ENCODE peak calls at places on chromosome 5, in five cellular contexts. Q, R, D, G and W are unnamed samples.

GRCh38 chr5:65480306-65480865 is 1.3 kb downstream of the ADAMTS6 start:
- DNase-seq in Q (peak), R (peak), D (no peak), G (peak), W (peak)

GRCh38 chr5:40798012-40798855 is at the start of gene PRKAA1:
- DNase-seq in Q (peak), R (peak), D (peak), G (peak), W (peak)

GRCh38 chr5:72552041-72552557 is 44.9 kb upstream of the ZNF366 start:
- DNase-seq in Q (no peak), R (peak), D (no peak), G (peak), W (peak)

GRCh38 chr5:56264417-56265025 is 31.4 kb upstream of the ANKRD55 start:
- DNase-seq in Q (no peak), R (peak), D (peak), G (no peak), W (no peak)

GRCh38 chr5:135106610-135107009 is 72.6 kb upstream of the PITX1 start:
- DNase-seq in Q (no peak), R (no peak), D (no peak), G (no peak), W (no peak)

GRCh38 chr5:41368158-41368557 is 142.2 kb downstream of the PLCXD3 start:
- DNase-seq in Q (no peak), R (no peak), D (no peak), G (no peak), W (no peak)

GRCh38 chr5:16626696-16627264 is 10.0 kb upstream of the RETREG1 start:
- DNase-seq in Q (no peak), R (no peak), D (no peak), G (no peak), W (no peak)

GRCh38 chr5:150762216-150762615 is 3.4 kb upstream of the DCTN4 start:
- DNase-seq in Q (no peak), R (no peak), D (no peak), G (no peak), W (no peak)

GRCh38 chr5:178359738-178360137 is 127.1 kb upstream of the PHYKPL start:
- DNase-seq in Q (no peak), R (no peak), D (no peak), G (no peak), W (no peak)

GRCh38 chr5:40284863-40285262 is 394.9 kb upstream of the PTGER4 start:
- DNase-seq in Q (no peak), R (no peak), D (no peak), G (no peak), W (no peak)

GRCh38 chr5:133861161-133861737 is 107.2 kb downstream of the C5orf15 start:
- DNase-seq in Q (no peak), R (no peak), D (no peak), G (no peak), W (no peak)